ENCODE peak calls at places on chromosomes 16 and 17, in six cellular contexts. G is glutamatergic neuron, K is fibroblast of lung, Y is kidney, S is AG10803, R is ovary. M is an unnamed sample.

GRCh38 chr16:539901-540530 is 12.5 kb downstream of the CAPN15 start:
- DNase-seq in G (no peak), K (peak; percentile 81), Y (no peak), S (no peak), R (no peak), M (no peak)

GRCh38 chr16:69566437-69567030 is 768 bp downstream of the NFAT5 start:
- DNase-seq in G (no peak), K (peak; percentile 71), Y (peak; percentile 88), S (peak; percentile 72), R (peak; percentile 66), M (no peak)

GRCh38 chr17:64377769-64378282 is 12.8 kb downstream of the PECAM1 start:
- DNase-seq in G (no peak), K (peak; percentile 93), Y (no peak), S (no peak), R (no peak), M (peak; percentile 79)

GRCh38 chr16:67845291-67846062 is 1.3 kb upstream of the NUTF2 start:
- DNase-seq in G (no peak), K (no peak), Y (no peak), S (no peak), R (no peak), M (no peak)

GRCh38 chr17:63702223-63702577 is 2.3 kb upstream of the LIMD2 start:
- DNase-seq in G (no peak), K (no peak), Y (peak; percentile 76), S (no peak), R (no peak), M (no peak)

GRCh38 chr17:71521724-71522123 is 599.1 kb upstream of the SOX9 start:
- DNase-seq in G (no peak), K (no peak), Y (no peak), S (no peak), R (no peak), M (no peak)

GRCh38 chr17:2396568-2397246 is 4.2 kb downstream of the MNT start:
- DNase-seq in G (peak; percentile 83), K (peak; percentile 99), Y (peak; percentile 99), S (peak; percentile 97), R (peak; percentile 95), M (peak; percentile 98)

GRCh38 chr16:58409316-58409973 is 17.2 kb downstream of the GINS3 start:
- DNase-seq in G (no peak), K (peak; percentile 59), Y (no peak), S (peak; percentile 71), R (no peak), M (peak; percentile 60)

GRCh38 chr16:27977966-27978365 is 85.5 kb downstream of the GSG1L start:
- DNase-seq in G (no peak), K (no peak), Y (no peak), S (peak; percentile 44), R (no peak), M (no peak)

GRCh38 chr17:41912925-41913324 is 5.8 kb downstream of the ACLY start:
- DNase-seq in G (no peak), K (no peak), Y (no peak), S (no peak), R (no peak), M (no peak)
- TF ChIP-seq CTCF in G (no peak), K (no peak), Y (no peak), S (no peak), R (no peak), M (no peak)

DNA sequence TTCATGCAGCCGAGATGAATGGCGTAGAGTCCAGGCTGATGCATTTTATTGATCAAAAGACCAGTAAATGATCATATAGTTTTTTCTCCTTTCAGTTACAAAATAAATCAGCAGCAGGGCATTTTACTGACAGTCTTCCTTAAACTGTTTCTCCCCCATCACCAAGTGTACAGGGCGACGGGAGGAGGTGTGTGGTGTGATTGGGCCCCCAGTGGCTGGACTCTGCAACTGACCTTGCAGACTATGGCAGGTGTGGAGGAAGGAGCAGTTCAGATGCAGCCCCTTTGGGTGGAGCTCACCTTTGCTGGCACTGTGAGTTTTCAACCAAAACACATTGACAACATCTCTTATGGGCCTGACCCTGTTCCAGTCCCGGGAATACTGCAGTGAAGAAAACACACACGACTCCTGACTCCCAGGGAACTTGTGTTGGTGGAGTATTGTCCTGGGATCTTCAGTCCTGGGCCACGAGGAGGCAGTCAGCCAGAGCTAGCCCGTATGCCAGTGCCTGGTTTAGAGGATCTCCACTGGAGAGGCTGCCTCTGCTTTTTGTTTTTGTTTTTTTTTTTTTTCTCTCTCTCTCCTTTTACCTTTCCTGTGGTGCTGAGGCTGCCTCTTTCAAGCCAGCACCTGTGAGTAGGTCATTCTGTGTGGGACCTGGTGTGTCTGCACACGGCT is 29.8 kb downstream of the KIAA0513 start:
- DNase-seq in G (no peak), K (no peak), Y (no peak), S (no peak), R (no peak), M (peak; percentile 26)
- TF ChIP-seq CTCF in G (peak; percentile 22), K (no peak), Y (no peak), S (peak; percentile 15), R (no peak), M (no peak)

DNA sequence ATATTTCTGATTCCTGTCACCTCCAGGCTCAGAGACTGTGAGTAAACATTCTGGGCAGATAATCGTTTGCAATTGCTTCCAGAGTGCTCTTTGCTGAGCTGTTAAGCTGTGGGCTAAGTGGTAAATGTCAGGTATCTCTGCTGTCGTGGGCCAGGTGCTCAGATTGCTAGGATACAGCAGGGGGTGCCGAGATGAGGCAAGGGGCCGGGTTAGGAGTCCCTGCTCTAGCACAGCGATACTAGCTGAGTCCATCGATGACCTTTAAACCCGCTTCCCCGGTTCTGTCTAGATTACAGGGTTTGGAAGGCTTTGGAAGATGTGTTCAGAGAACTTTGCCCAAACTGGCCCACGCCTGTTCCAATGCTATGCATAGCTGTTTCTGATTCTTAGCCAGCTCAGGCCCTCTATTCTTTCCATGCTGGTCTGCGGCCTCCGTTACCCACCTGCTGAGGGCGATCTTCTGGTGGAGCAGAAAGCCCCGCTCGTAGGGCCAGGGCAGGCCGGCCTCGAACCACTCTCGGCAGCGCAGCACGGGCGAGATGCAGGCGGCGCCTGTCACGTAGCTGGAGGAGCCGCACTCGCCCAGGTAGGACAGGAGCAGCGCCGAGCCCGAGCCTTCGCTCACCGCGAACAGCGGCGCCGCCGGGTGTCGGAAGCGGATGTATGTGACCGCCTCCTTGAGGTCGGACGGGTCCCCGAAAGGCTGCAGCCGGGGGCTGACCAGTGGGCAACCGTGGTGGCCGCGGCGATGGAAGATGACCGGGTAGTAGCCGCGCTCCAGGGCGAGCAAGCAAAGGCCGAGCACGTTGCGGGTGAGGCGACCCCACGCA is 979 bp downstream of the ABHD15 start:
- DNase-seq in G (no peak), K (no peak), Y (peak; percentile 86), S (no peak), R (no peak), M (no peak)
- TF ChIP-seq CTCF in G (no peak), K (no peak), Y (no peak), S (no peak), R (no peak), M (no peak)

DNA sequence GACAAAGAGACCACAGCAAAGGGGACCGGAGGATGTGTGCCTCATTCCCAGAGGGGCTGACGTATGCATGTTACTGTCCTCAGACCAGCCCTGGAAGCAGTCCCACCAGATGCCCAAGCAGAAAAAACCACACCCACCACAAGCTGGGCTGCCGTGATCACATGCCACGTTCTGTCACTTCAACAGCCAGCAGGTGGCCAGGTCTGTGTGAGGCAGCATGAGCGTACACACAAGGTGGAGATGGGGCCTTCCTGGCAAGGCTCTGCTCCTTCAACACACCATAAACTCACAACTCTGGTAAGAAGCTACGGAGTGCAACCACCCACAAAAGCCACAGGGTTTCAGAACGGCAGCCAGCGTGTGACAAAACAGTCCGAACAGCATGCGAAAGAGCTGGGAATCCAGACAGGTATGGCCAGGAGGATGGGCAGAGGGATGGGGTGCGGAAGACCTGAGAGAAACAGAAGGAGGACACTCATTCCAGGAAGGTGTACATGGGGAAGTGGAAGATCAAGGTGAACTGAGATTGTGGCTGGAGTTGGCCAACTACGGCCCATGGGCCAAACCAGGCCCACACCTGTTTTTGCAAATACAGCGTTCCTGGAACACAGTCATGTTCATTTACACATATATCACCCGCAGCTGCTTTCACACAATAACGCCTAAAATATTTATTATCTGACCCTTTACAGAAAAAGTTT is 27.9 kb downstream of the MBTPS1 start:
- DNase-seq in G (peak; percentile 72), K (no peak), Y (no peak), S (peak; percentile 3), R (no peak), M (no peak)
- TF ChIP-seq CTCF in G (peak; percentile 2), K (no peak), Y (no peak), S (no peak), R (no peak), M (no peak)

GRCh38 chr17:50708050-50709000 is 611 bp upstream of the ANKRD40 start:
- DNase-seq in G (no peak), K (peak; percentile 47), Y (no peak), S (peak; percentile 32), R (no peak), M (no peak)
- TF ChIP-seq CTCF in G (no peak), K (no peak), Y (no peak), S (no peak), R (no peak), M (no peak)

GRCh38 chr17:60230358-60230757 is 80.6 kb downstream of the CA4 start:
- DNase-seq in G (no peak), K (no peak), Y (no peak), S (peak; percentile 38), R (no peak), M (no peak)

GRCh38 chr17:60229189-60229802 is 79.5 kb downstream of the CA4 start:
- DNase-seq in G (no peak), K (peak; percentile 34), Y (no peak), S (peak; percentile 44), R (no peak), M (peak; percentile 16)

GRCh38 chr17:60231691-60232090 is 81.9 kb downstream of the CA4 start:
- DNase-seq in G (no peak), K (no peak), Y (no peak), S (peak; percentile 54), R (no peak), M (no peak)

DNA sequence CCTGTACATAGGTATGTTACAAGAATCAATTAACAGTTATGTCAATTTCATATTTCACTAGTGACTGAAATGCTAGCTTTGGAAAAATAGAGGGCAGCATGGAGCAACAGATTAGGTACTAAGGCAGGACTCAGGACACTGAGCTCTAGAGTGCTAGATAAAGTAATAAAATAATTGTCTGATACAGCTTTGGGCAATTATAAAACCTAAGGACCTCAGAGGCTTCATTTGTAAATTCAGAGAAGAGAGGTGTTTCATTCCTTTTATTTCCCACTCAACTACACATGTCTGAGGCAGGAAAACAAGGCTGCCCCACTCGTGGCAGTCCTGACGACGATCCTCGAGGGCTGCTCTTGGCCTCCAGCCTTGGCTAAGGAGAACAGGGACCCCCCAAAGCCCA is 81.5 kb downstream of the CA4 start:
- DNase-seq in G (no peak), K (peak; percentile 60), Y (no peak), S (peak; percentile 21), R (no peak), M (peak; percentile 43)
- TF ChIP-seq CTCF in G (no peak), K (peak; percentile 40), Y (peak; percentile 29), S (peak; percentile 55), R (no peak), M (peak; percentile 47)

GRCh38 chr16:49890876-49891275 is 35.0 kb upstream of the ZNF423 start:
- DNase-seq in G (no peak), K (no peak), Y (no peak), S (no peak), R (no peak), M (no peak)
- TF ChIP-seq CTCF in G (no peak), K (no peak), Y (no peak), S (no peak), R (no peak), M (no peak)

M was measured in MCF 10A.